ENCODE peak calls at places on chromosome 3, in ten cellular contexts. One of them, this sample, is unnamed. For H3K9me3, the result is how much of the 10 kb centered on the place peaks cover.

GRCh38 chr3:107264888-107265287 is 112.4 kb upstream of the CCDC54 start:
- DNase-seq in mucosa of descending colon: no peak
- DNase-seq in ascending aorta: no peak
- DNase-seq in astrocyte: no peak
- DNase-seq in T-helper 17 cell: no peak
- DNase-seq in HCT116: no peak
- DNase-seq in GM23248: no peak
- DNase-seq in suprapubic skin: no peak
- DNase-seq in Karpas-422: no peak
- DNase-seq in uterus: no peak
- DNase-seq in this sample: no peak

GRCh38 chr3:52054689-52055511 is 1.5 kb downstream of the DUSP7 start:
- DNase-seq in mucosa of descending colon: peak
- DNase-seq in ascending aorta: no peak
- DNase-seq in astrocyte: no peak
- DNase-seq in T-helper 17 cell: peak
- DNase-seq in HCT116: no peak
- DNase-seq in GM23248: peak
- DNase-seq in suprapubic skin: no peak
- DNase-seq in Karpas-422: no peak
- DNase-seq in uterus: no peak
- DNase-seq in this sample: no peak

GRCh38 chr3:58470363-58471024 is 21.4 kb upstream of the KCTD6 start:
- DNase-seq in mucosa of descending colon: no peak
- DNase-seq in ascending aorta: no peak
- DNase-seq in astrocyte: no peak
- DNase-seq in T-helper 17 cell: no peak
- DNase-seq in HCT116: no peak
- DNase-seq in GM23248: no peak
- DNase-seq in suprapubic skin: no peak
- DNase-seq in Karpas-422: no peak
- DNase-seq in uterus: no peak
- DNase-seq in this sample: no peak

GRCh38 chr3:79937567-79937966 is 169.8 kb upstream of the ROBO1 start:
- DNase-seq in mucosa of descending colon: no peak
- DNase-seq in ascending aorta: no peak
- DNase-seq in astrocyte: peak
- DNase-seq in T-helper 17 cell: no peak
- DNase-seq in HCT116: no peak
- DNase-seq in GM23248: no peak
- DNase-seq in suprapubic skin: no peak
- DNase-seq in Karpas-422: no peak
- DNase-seq in uterus: no peak
- DNase-seq in this sample: no peak

GRCh38 chr3:187211532-187212274 is 14.4 kb downstream of the RTP1 start:
- DNase-seq in mucosa of descending colon: no peak
- DNase-seq in ascending aorta: no peak
- DNase-seq in astrocyte: peak
- DNase-seq in T-helper 17 cell: no peak
- DNase-seq in HCT116: no peak
- DNase-seq in GM23248: peak
- DNase-seq in suprapubic skin: no peak
- DNase-seq in Karpas-422: no peak
- DNase-seq in uterus: no peak
- DNase-seq in this sample: no peak

GRCh38 chr3:13688034-13688433 is 139.1 kb downstream of the FBLN2 start:
- DNase-seq in mucosa of descending colon: no peak
- DNase-seq in ascending aorta: no peak
- DNase-seq in astrocyte: no peak
- DNase-seq in T-helper 17 cell: no peak
- DNase-seq in HCT116: no peak
- DNase-seq in GM23248: no peak
- DNase-seq in suprapubic skin: no peak
- DNase-seq in Karpas-422: no peak
- DNase-seq in uterus: no peak
- DNase-seq in this sample: no peak

GRCh38 chr3:12948891-12949711 is 107.7 kb upstream of the RPL32 start:
- DNase-seq in mucosa of descending colon: no peak
- DNase-seq in ascending aorta: no peak
- DNase-seq in astrocyte: peak
- DNase-seq in T-helper 17 cell: no peak
- DNase-seq in HCT116: peak
- DNase-seq in GM23248: peak
- DNase-seq in suprapubic skin: no peak
- DNase-seq in Karpas-422: no peak
- DNase-seq in uterus: no peak
- DNase-seq in this sample: no peak

GRCh38 chr3:111733154-111733553 is 125.9 kb upstream of the PHLDB2 start:
- DNase-seq in mucosa of descending colon: no peak
- DNase-seq in ascending aorta: no peak
- DNase-seq in astrocyte: no peak
- DNase-seq in T-helper 17 cell: no peak
- DNase-seq in HCT116: no peak
- DNase-seq in GM23248: no peak
- DNase-seq in suprapubic skin: no peak
- DNase-seq in Karpas-422: no peak
- DNase-seq in uterus: no peak
- DNase-seq in this sample: no peak

GRCh38 chr3:195171093-195171873 is 99.7 kb downstream of the XXYLT1 start:
- DNase-seq in mucosa of descending colon: no peak
- DNase-seq in ascending aorta: peak
- DNase-seq in astrocyte: no peak
- DNase-seq in T-helper 17 cell: no peak
- DNase-seq in HCT116: no peak
- DNase-seq in GM23248: no peak
- DNase-seq in suprapubic skin: peak
- DNase-seq in Karpas-422: no peak
- DNase-seq in uterus: peak
- DNase-seq in this sample: no peak

GRCh38 chr3:137263982-137264777 is 306.4 kb downstream of the IL20RB start:
- DNase-seq in mucosa of descending colon: peak
- DNase-seq in ascending aorta: no peak
- DNase-seq in astrocyte: no peak
- DNase-seq in T-helper 17 cell: no peak
- DNase-seq in HCT116: no peak
- DNase-seq in GM23248: no peak
- DNase-seq in suprapubic skin: no peak
- DNase-seq in Karpas-422: no peak
- DNase-seq in uterus: no peak
- DNase-seq in this sample: no peak

GRCh38 chr3:177358085-177358967 is 161.0 kb upstream of the TBL1XR1 start:
- DNase-seq in mucosa of descending colon: peak
- DNase-seq in ascending aorta: peak
- DNase-seq in astrocyte: peak
- DNase-seq in T-helper 17 cell: peak
- DNase-seq in HCT116: peak
- DNase-seq in GM23248: peak
- DNase-seq in suprapubic skin: no peak
- DNase-seq in Karpas-422: no peak
- DNase-seq in uterus: peak
- DNase-seq in this sample: peak

GRCh38 chr3:107574650-107575049 is 51.9 kb downstream of the BBX start:
- DNase-seq in mucosa of descending colon: no peak
- DNase-seq in ascending aorta: no peak
- DNase-seq in astrocyte: peak
- DNase-seq in T-helper 17 cell: no peak
- DNase-seq in HCT116: peak
- DNase-seq in GM23248: peak
- DNase-seq in suprapubic skin: no peak
- DNase-seq in Karpas-422: peak
- DNase-seq in uterus: no peak
- DNase-seq in this sample: no peak

GRCh38 chr3:106711650-106712049 is 665.6 kb upstream of the CCDC54 start:
- DNase-seq in mucosa of descending colon: no peak
- DNase-seq in ascending aorta: no peak
- DNase-seq in astrocyte: peak
- DNase-seq in T-helper 17 cell: no peak
- DNase-seq in HCT116: no peak
- DNase-seq in GM23248: peak
- DNase-seq in suprapubic skin: no peak
- DNase-seq in Karpas-422: no peak
- DNase-seq in uterus: no peak
- DNase-seq in this sample: no peak

GRCh38 chr3:196604548-196604947 is 34.9 kb upstream of the NRROS start:
- DNase-seq in mucosa of descending colon: no peak
- DNase-seq in ascending aorta: no peak
- DNase-seq in astrocyte: no peak
- DNase-seq in T-helper 17 cell: peak
- DNase-seq in HCT116: no peak
- DNase-seq in GM23248: no peak
- DNase-seq in suprapubic skin: no peak
- DNase-seq in Karpas-422: peak
- DNase-seq in uterus: no peak
- DNase-seq in this sample: no peak

GRCh38 chr3:20482350-20482749 is 296.3 kb upstream of the SGO1 start:
- DNase-seq in mucosa of descending colon: no peak
- DNase-seq in ascending aorta: no peak
- DNase-seq in astrocyte: no peak
- DNase-seq in T-helper 17 cell: no peak
- DNase-seq in HCT116: no peak
- DNase-seq in GM23248: no peak
- DNase-seq in suprapubic skin: no peak
- DNase-seq in Karpas-422: no peak
- DNase-seq in uterus: no peak
- DNase-seq in this sample: no peak

GRCh38 chr3:20484126-20484525 is 298.1 kb upstream of the SGO1 start:
- DNase-seq in mucosa of descending colon: no peak
- DNase-seq in ascending aorta: no peak
- DNase-seq in astrocyte: no peak
- DNase-seq in T-helper 17 cell: no peak
- DNase-seq in HCT116: no peak
- DNase-seq in GM23248: no peak
- DNase-seq in suprapubic skin: no peak
- DNase-seq in Karpas-422: no peak
- DNase-seq in uterus: no peak
- DNase-seq in this sample: no peak

DNA sequence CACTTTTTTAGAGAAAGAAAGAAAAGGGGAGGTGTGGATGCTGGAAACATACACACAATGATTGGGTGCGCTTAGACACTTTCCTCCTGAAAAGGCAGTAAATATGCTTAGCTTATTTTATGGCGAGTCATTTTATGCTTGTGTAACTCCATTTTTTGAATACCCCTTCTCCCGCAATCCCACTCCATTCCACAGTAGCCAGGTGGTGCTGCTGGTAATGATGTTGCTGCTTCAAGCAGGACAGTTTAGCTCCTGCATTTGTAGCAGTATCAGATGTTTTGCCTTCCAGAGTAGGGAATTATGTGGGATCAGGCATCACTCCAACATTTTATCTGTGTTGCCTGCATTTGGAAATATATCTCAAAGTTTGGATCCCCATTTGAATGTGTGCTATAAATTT is 302.1 kb upstream of the SGO1 start:
- DNase-seq in mucosa of descending colon: no peak
- DNase-seq in ascending aorta: no peak
- DNase-seq in astrocyte: peak
- DNase-seq in T-helper 17 cell: no peak
- DNase-seq in HCT116: no peak
- DNase-seq in GM23248: no peak
- DNase-seq in suprapubic skin: no peak
- DNase-seq in Karpas-422: no peak
- DNase-seq in uterus: no peak
- DNase-seq in this sample: no peak
- H3K9me3 ChIP-seq in mucosa of descending colon: under half
- H3K9me3 ChIP-seq in ascending aorta: under half
- H3K9me3 ChIP-seq in astrocyte: under half
- H3K9me3 ChIP-seq in T-helper 17 cell: under half
- H3K9me3 ChIP-seq in HCT116: under half
- H3K9me3 ChIP-seq in GM23248: under half
- H3K9me3 ChIP-seq in suprapubic skin: under half
- H3K9me3 ChIP-seq in Karpas-422: under half
- H3K9me3 ChIP-seq in uterus: under half
- H3K9me3 ChIP-seq in this sample: under half

DNA sequence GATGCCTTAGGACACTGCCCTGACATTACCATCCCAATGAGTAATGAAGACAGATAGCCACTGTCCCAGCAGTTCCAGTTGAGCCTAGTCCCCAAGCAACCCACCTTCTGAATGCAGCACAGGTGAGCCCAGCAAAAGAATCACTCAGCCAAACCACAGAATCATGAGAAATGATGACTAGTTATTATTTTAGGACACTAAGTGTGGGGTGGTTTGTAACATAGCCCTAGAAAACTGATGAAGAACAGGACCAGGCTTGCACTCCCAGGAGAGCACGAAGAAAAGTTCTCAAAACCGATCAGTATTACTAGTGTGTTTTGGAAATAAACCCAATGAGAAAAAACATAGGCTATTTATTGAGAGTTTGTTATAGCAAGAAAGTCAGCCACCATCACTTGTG is 129.6 kb upstream of the CNTN6 start:
- DNase-seq in mucosa of descending colon: no peak
- DNase-seq in ascending aorta: no peak
- DNase-seq in astrocyte: no peak
- DNase-seq in T-helper 17 cell: no peak
- DNase-seq in HCT116: no peak
- DNase-seq in GM23248: no peak
- DNase-seq in suprapubic skin: no peak
- DNase-seq in Karpas-422: no peak
- DNase-seq in uterus: no peak
- DNase-seq in this sample: no peak
- H3K9me3 ChIP-seq in mucosa of descending colon: under half
- H3K9me3 ChIP-seq in ascending aorta: under half
- H3K9me3 ChIP-seq in astrocyte: under half
- H3K9me3 ChIP-seq in T-helper 17 cell: under half
- H3K9me3 ChIP-seq in HCT116: under half
- H3K9me3 ChIP-seq in GM23248: under half
- H3K9me3 ChIP-seq in suprapubic skin: under half
- H3K9me3 ChIP-seq in Karpas-422: under half
- H3K9me3 ChIP-seq in uterus: under half
- H3K9me3 ChIP-seq in this sample: under half

DNA sequence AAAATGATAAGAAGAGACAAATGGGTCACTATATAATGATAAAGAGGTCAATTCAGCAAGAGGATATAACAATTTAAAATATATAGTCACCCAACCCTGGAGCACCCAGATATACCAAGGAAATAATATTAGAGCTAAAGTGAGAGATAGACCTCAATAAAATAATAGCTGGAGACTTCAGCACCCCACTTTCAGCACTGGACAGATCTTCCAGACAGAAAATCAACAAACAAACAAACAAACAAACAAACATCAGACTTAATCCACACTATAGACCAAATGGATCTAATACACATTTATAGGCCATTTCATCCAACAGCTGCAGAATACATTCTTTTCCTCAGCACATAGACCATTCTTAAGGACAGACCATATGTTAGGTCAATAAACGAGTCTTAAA is 79.4 kb downstream of the SENP7 start:
- DNase-seq in mucosa of descending colon: no peak
- DNase-seq in ascending aorta: no peak
- DNase-seq in astrocyte: no peak
- DNase-seq in T-helper 17 cell: no peak
- DNase-seq in HCT116: no peak
- DNase-seq in GM23248: no peak
- DNase-seq in suprapubic skin: no peak
- DNase-seq in Karpas-422: no peak
- DNase-seq in uterus: no peak
- DNase-seq in this sample: no peak
- H3K9me3 ChIP-seq in mucosa of descending colon: under half
- H3K9me3 ChIP-seq in ascending aorta: under half
- H3K9me3 ChIP-seq in astrocyte: under half
- H3K9me3 ChIP-seq in T-helper 17 cell: under half
- H3K9me3 ChIP-seq in HCT116: under half
- H3K9me3 ChIP-seq in GM23248: under half
- H3K9me3 ChIP-seq in suprapubic skin: under half
- H3K9me3 ChIP-seq in Karpas-422: under half
- H3K9me3 ChIP-seq in uterus: under half
- H3K9me3 ChIP-seq in this sample: under half

GRCh38 chr3:118354556-118354955 is 680.1 kb downstream of the IGSF11 start:
- DNase-seq in mucosa of descending colon: no peak
- DNase-seq in ascending aorta: no peak
- DNase-seq in astrocyte: no peak
- DNase-seq in T-helper 17 cell: no peak
- DNase-seq in HCT116: no peak
- DNase-seq in GM23248: no peak
- DNase-seq in suprapubic skin: no peak
- DNase-seq in Karpas-422: no peak
- DNase-seq in uterus: no peak
- DNase-seq in this sample: no peak
- H3K9me3 ChIP-seq in mucosa of descending colon: under half
- H3K9me3 ChIP-seq in ascending aorta: under half
- H3K9me3 ChIP-seq in astrocyte: under half
- H3K9me3 ChIP-seq in T-helper 17 cell: under half
- H3K9me3 ChIP-seq in HCT116: under half
- H3K9me3 ChIP-seq in GM23248: under half
- H3K9me3 ChIP-seq in suprapubic skin: under half
- H3K9me3 ChIP-seq in Karpas-422: under half
- H3K9me3 ChIP-seq in uterus: under half
- H3K9me3 ChIP-seq in this sample: half or more